ENCODE peak calls at places on chromosome 14, in eight cellular contexts. V is COR-L47; U is C1 segment of cervical spinal cord; J is stromal cell of bone marrow; R is stimulated activated CD8-positive, alpha-beta memory T cell treated with anti-CD3 and anti-CD28 coated beads, Interleukin-2, amount 100 ng/mL, for 1 hour; O is activated T-helper 1 cell treated with Interleukin-2 at 50 U/mL for 16 hours; Z is RWPE1; A is GM20000. D is an unnamed sample.

GRCh38 chr14:71261206-71261605 is 353.9 kb downstream of the PCNX1 start:
- DNase-seq in V (no peak), U (no peak), J (no peak), R (no peak), O (no peak), Z (no peak), A (no peak), D (no peak)

GRCh38 chr14:100305446-100306255 is 593 bp downstream of the SLC25A29 start:
- DNase-seq in V (peak), U (no peak), J (no peak), R (peak), O (peak), Z (no peak), A (no peak), D (peak)

GRCh38 chr14:102908766-102909455 is 13.6 kb upstream of the AMN start:
- DNase-seq in V (no peak), U (no peak), J (no peak), R (no peak), O (no peak), Z (no peak), A (no peak), D (no peak)

GRCh38 chr14:74083784-74084276 is 423 bp downstream of the ALDH6A1 start:
- DNase-seq in V (no peak), U (no peak), J (no peak), R (no peak), O (no peak), Z (no peak), A (no peak), D (no peak)

GRCh38 chr14:93346926-93347721 is at the start of gene COX8C:
- DNase-seq in V (no peak), U (no peak), J (no peak), R (no peak), O (no peak), Z (no peak), A (no peak), D (no peak)

GRCh38 chr14:50521912-50522341 is 10.4 kb downstream of the MAP4K5 start:
- DNase-seq in V (no peak), U (no peak), J (no peak), R (no peak), O (no peak), Z (no peak), A (peak), D (no peak)

GRCh38 chr14:93234798-93235197 is 27.7 kb downstream of the UBR7 start:
- DNase-seq in V (peak), U (no peak), J (peak), R (no peak), O (no peak), Z (peak), A (peak), D (no peak)

GRCh38 chr14:94089479-94089878 is 8.4 kb downstream of the IFI27L1 start:
- DNase-seq in V (no peak), U (no peak), J (no peak), R (no peak), O (no peak), Z (no peak), A (no peak), D (no peak)

GRCh38 chr14:76918751-76919421 is 92.7 kb downstream of the LRRC74A start:
- DNase-seq in V (peak), U (peak), J (peak), R (no peak), O (no peak), Z (peak), A (no peak), D (no peak)

GRCh38 chr14:68042591-68043210 is 223.1 kb downstream of the RAD51B start:
- DNase-seq in V (peak), U (no peak), J (no peak), R (no peak), O (no peak), Z (peak), A (no peak), D (no peak)

GRCh38 chr14:76827696-76828301 is 1.6 kb downstream of the LRRC74A start:
- DNase-seq in V (no peak), U (no peak), J (no peak), R (no peak), O (no peak), Z (no peak), A (no peak), D (no peak)

GRCh38 chr14:100615736-100616695 is 28.8 kb upstream of the BEGAIN start:
- DNase-seq in V (no peak), U (no peak), J (no peak), R (no peak), O (no peak), Z (no peak), A (no peak), D (no peak)

GRCh38 chr14:24439830-24440605 is 2.6 kb downstream of the SDR39U1 start:
- DNase-seq in V (no peak), U (no peak), J (no peak), R (no peak), O (no peak), Z (no peak), A (no peak), D (no peak)

GRCh38 chr14:77007975-77008421 is 20.5 kb downstream of the IRF2BPL start:
- DNase-seq in V (no peak), U (no peak), J (no peak), R (no peak), O (no peak), Z (peak), A (no peak), D (no peak)

GRCh38 chr14:86505808-86506207 is 975.9 kb downstream of the FLRT2 start:
- DNase-seq in V (no peak), U (no peak), J (no peak), R (no peak), O (no peak), Z (no peak), A (no peak), D (no peak)

GRCh38 chr14:104708606-104709268 is 15.3 kb upstream of the ADSS1 start:
- DNase-seq in V (peak), U (no peak), J (no peak), R (peak), O (peak), Z (peak), A (peak), D (peak)

D was measured in T-cell.